ENCODE peak calls at places on chromosomes 11 and 22, in five cellular contexts. L, P, B, J and U are unnamed samples.

GRCh38 chr11:35275808-35276170 is 136.8 kb downstream of the CD44 start:
- DNase-seq in P (no peak), J (no peak), B (no peak), L (no peak), U (no peak)

GRCh38 chr11:45834298-45834756 is 12.9 kb upstream of the CRY2 start:
- DNase-seq in J (no peak), P (no peak), L (no peak), B (no peak), U (no peak)

GRCh38 chr11:93099811-93100210 is 98.0 kb downstream of the SLC36A4 start:
- DNase-seq in B (no peak), P (no peak), L (no peak), J (no peak), U (no peak)

GRCh38 chr22:25406510-25407210 is 157.8 kb upstream of the GRK3 start:
- DNase-seq in L (no peak), J (no peak), P (no peak), B (no peak), U (no peak)

GRCh38 chr11:106159846-106160245 is 82.4 kb downstream of the AASDHPPT start:
- DNase-seq in J (no peak), P (no peak), L (no peak), B (no peak), U (no peak)

GRCh38 chr11:28739489-28740280 is 631.5 kb downstream of the METTL15 start:
- DNase-seq in L (no peak), B (no peak), J (no peak), P (no peak), U (no peak)

GRCh38 chr22:16586170-16586569 is 6.4 kb downstream of the CCT8L2 start:
- DNase-seq in J (no peak), P (no peak), L (no peak), B (no peak), U (no peak)

GRCh38 chr11:129917231-129917630 is 21.9 kb upstream of the NFRKB start:
- DNase-seq in L (no peak), J (no peak), B (no peak), P (no peak), U (no peak)

GRCh38 chr11:128394436-128395089 is 192.8 kb downstream of the ETS1 start:
- DNase-seq in P (no peak), J (no peak), B (no peak), L (peak), U (no peak)

GRCh38 chr22:27801197-27801615 is 350 bp downstream of the MN1 start:
- DNase-seq in P (no peak), J (peak), L (peak), B (no peak), U (peak)

GRCh38 chr11:127247261-127247660 is 246.7 kb upstream of the KIRREL3 start:
- DNase-seq in J (no peak), B (no peak), P (no peak), L (no peak), U (no peak)

GRCh38 chr11:36455658-36456111 is 54.4 kb downstream of the TRAF6 start:
- DNase-seq in P (peak), B (peak), L (peak), J (peak), U (peak)

GRCh38 chr22:37906364-37907008 is 389 bp downstream of the MICALL1 start:
- DNase-seq in J (no peak), P (no peak), L (peak), B (no peak), U (peak)

GRCh38 chr11:59221438-59221837 is 8.7 kb upstream of the MPEG1 start:
- DNase-seq in B (no peak), L (no peak), P (no peak), J (no peak), U (no peak)

GRCh38 chr11:120134106-120134930 is 3.6 kb downstream of the TRIM29 start:
- DNase-seq in B (no peak), P (peak), L (no peak), J (no peak), U (no peak)

GRCh38 chr11:74492084-74492483 is 1.4 kb downstream of the LIPT2 start:
- DNase-seq in L (no peak), B (no peak), P (no peak), J (no peak), U (no peak)

GRCh38 chr22:50463188-50463900 is 11.5 kb downstream of the SBF1 start:
- DNase-seq in B (no peak), P (no peak), L (no peak), J (no peak), U (no peak)

DNA sequence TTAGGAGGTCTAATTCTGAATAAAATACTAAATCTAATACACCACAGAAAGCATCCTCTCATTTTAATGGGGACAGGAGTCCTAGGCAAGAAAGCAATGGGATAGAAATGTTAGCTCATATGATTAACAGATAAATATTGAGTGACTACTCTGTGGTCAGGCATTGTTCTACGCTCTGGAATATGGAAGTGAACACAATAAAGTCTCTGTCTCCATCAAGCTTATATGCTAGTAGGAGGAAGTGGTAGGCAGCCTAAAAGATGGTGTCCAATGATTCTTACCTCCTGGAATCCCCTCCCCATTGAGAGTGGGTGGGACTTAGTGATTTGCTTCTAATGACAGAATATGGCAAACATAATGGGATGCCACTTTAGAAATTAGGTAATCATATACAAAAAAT is 160.3 kb upstream of the PDGFD start:
- DNase-seq in P (no peak), J (no peak), B (no peak), L (no peak), U (no peak)
- TF ChIP-seq CTCF in P (no peak), J (no peak), B (no peak), L (no peak), U (no peak)

GRCh38 chr22:31969789-31970489 is 25.6 kb downstream of the YWHAH start:
- DNase-seq in P (no peak), J (peak), L (peak), B (peak), U (peak)
- TF ChIP-seq CTCF in P (no peak), J (peak), L (peak), B (no peak), U (no peak)

GRCh38 chr11:2647953-2648352 is 51.8 kb downstream of the KCNQ1OT1 start:
- DNase-seq in B (no peak), J (no peak), L (no peak), P (no peak), U (no peak)

GRCh38 chr11:2645779-2646118 is 54.0 kb downstream of the KCNQ1OT1 start:
- DNase-seq in P (no peak), B (no peak), L (no peak), J (no peak), U (no peak)

GRCh38 chr11:2649400-2649799 is 50.4 kb downstream of the KCNQ1OT1 start:
- DNase-seq in L (no peak), B (no peak), J (no peak), P (no peak), U (no peak)

GRCh38 chr11:2644844-2645778 is 54.7 kb downstream of the KCNQ1OT1 start:
- DNase-seq in L (no peak), J (no peak), P (no peak), B (no peak), U (no peak)

DNA sequence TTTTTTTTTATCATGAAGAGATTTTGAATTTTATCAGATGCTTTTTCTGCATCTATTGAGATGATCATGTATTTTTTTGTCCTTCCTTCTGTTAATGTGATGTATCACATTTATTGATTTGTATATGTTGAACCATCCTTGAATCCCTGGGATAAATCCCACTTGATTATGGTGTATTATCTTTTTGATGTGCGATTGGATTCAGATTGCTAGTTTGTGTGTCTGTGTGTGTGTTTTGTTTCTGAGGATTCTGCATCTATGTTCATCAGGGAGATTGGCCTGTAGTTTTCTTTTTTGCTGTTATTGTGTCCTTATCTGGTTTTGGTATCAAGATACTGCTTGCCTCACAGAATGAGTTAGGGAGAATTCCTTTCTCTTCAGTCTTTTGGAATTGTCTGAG is 52.6 kb downstream of the KCNQ1OT1 start:
- DNase-seq in J (no peak), L (no peak), P (no peak), B (no peak), U (no peak)
- TF ChIP-seq CTCF in J (no peak), L (no peak), P (no peak), B (no peak), U (no peak)

DNA sequence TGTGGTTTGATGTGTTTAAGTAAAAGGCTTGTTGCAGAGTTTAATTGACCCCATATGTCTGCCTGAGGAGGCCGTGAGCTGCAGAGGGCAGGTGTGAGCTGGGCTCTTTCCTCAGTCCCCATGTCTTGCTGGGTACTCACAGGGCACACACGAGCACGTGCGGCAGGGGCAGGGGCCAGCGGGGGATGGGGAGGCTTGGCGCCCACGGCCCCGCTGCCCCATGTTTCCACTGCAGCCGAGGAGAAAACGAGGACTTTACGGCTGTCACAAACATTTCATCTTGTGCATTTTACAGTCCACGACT is 24.7 kb upstream of the CCDC188 start:
- DNase-seq in J (no peak), L (no peak), B (no peak), P (no peak), U (no peak)
- TF ChIP-seq CTCF in J (no peak), L (no peak), B (no peak), P (no peak), U (no peak)